ENCODE peak calls at places on chromosomes 4 and X, in five cellular contexts. B, T, A, I and P are unnamed samples.

GRCh38 chrX:45850775-45851433 is 650.2 kb upstream of the DIPK2B start:
- DNase-seq in B (peak; percentile 60), T (peak; percentile 44), A (peak; percentile 51), I (peak; percentile 63), P (no peak)

GRCh38 chr4:5928241-5928640 is 35.4 kb upstream of the CRMP1 start:
- DNase-seq in B (no peak), T (no peak), A (peak; percentile 1), I (no peak), P (no peak)

GRCh38 chr4:72076562-72076961 is 44.8 kb downstream of the NPFFR2 start:
- DNase-seq in B (peak; percentile 1), T (peak; percentile 21), A (peak; percentile 44), I (no peak), P (no peak)

GRCh38 chrX:41333744-41333993 is 293 bp upstream of the DDX3X start:
- DNase-seq in B (peak; percentile 86), T (no peak), A (peak; percentile 91), I (peak; percentile 90), P (peak; percentile 81)

GRCh38 chr4:89134775-89135319 is 23.5 kb downstream of the TIGD2 start:
- DNase-seq in B (peak; percentile 90), T (peak; percentile 71), A (peak; percentile 93), I (no peak), P (no peak)

GRCh38 chr4:81040175-81040659 is 9.7 kb downstream of the BMP3 start:
- DNase-seq in B (peak; percentile 68), T (peak; percentile 16), A (peak; percentile 26), I (peak; percentile 56), P (no peak)

GRCh38 chrX:69162466-69162865 is 2.8 kb downstream of the PJA1 start:
- DNase-seq in B (no peak), T (no peak), A (no peak), I (no peak), P (no peak)

GRCh38 chr4:133156096-133156495 is 7.0 kb downstream of the PCDH10 start:
- DNase-seq in B (no peak), T (no peak), A (peak; percentile 38), I (peak; percentile 29), P (no peak)

GRCh38 chrX:51144828-51145442 is 187.7 kb upstream of the NUDT10 start:
- DNase-seq in B (peak; percentile 37), T (peak; percentile 16), A (peak; percentile 11), I (peak; percentile 76), P (no peak)

GRCh38 chr4:95529941-95530340 is 18.8 kb downstream of the UNC5C start:
- DNase-seq in B (no peak), T (no peak), A (no peak), I (no peak), P (no peak)

GRCh38 chrX:19814778-19815177 is 72.6 kb downstream of the SH3KBP1 start:
- DNase-seq in B (no peak), T (no peak), A (no peak), I (no peak), P (no peak)

GRCh38 chr4:77203380-77204197 is 46.6 kb downstream of the CCNG2 start:
- DNase-seq in B (peak; percentile 92), T (peak; percentile 75), A (peak; percentile 81), I (peak; percentile 93), P (peak; percentile 75)

GRCh38 chrX:24424948-24425347 is 40.1 kb upstream of the PDK3 start:
- DNase-seq in B (peak; percentile 84), T (no peak), A (no peak), I (no peak), P (no peak)

GRCh38 chrX:2320580-2321327 is 180.0 kb downstream of the DHRSX start:
- DNase-seq in B (peak; percentile 58), T (no peak), A (peak; percentile 80), I (no peak), P (no peak)

GRCh38 chr4:165489786-165490185 is 111.0 kb downstream of the CPE start:
- DNase-seq in B (peak; percentile 39), T (peak; percentile 71), A (no peak), I (no peak), P (no peak)

GRCh38 chr4:75423029-75423428 is 91.2 kb downstream of the RCHY1 start:
- DNase-seq in B (no peak), T (no peak), A (no peak), I (no peak), P (no peak)

GRCh38 chr4:85381968-85382367 is 93.0 kb upstream of the ARHGAP24 start:
- DNase-seq in B (peak; percentile 59), T (no peak), A (no peak), I (no peak), P (no peak)

GRCh38 chr4:13905543-13905942 is 278.0 kb upstream of the BOD1L1 start:
- DNase-seq in B (peak; percentile 30), T (no peak), A (no peak), I (no peak), P (no peak)

GRCh38 chr4:3071811-3072210 is 2.5 kb downstream of the HTT-AS start:
- DNase-seq in B (peak; percentile 60), T (no peak), A (peak; percentile 16), I (no peak), P (no peak)

GRCh38 chr4:68987007-68987406 is 35.4 kb upstream of the UGT2A3 start:
- DNase-seq in B (no peak), T (no peak), A (no peak), I (no peak), P (no peak)

GRCh38 chr4:180134116-180134866 is 2108.9 kb upstream of the TENM3 start:
- DNase-seq in B (no peak), T (peak; percentile 31), A (no peak), I (peak; percentile 13), P (no peak)

GRCh38 chr4:172055498-172055897 is 242.3 kb downstream of the GALNTL6 start:
- DNase-seq in B (no peak), T (no peak), A (no peak), I (no peak), P (no peak)

GRCh38 chrX:76279007-76279406 is 106.1 kb downstream of the PBDC1 start:
- DNase-seq in B (peak; percentile 42), T (peak; percentile 29), A (peak; percentile 37), I (peak; percentile 69), P (peak; percentile 22)

GRCh38 chr4:39936565-39937418 is 40.9 kb downstream of the PDS5A start:
- DNase-seq in B (no peak), T (peak; percentile 48), A (no peak), I (peak; percentile 54), P (no peak)

GRCh38 chr4:6206771-6207290 is 6.5 kb upstream of the JAKMIP1 start:
- DNase-seq in B (no peak), T (no peak), A (no peak), I (no peak), P (no peak)

GRCh38 chr4:48018112-48018511 is 1.5 kb downstream of the NIPAL1 start:
- DNase-seq in B (no peak), T (no peak), A (no peak), I (no peak), P (no peak)

GRCh38 chr4:48017108-48017527 is 546 bp downstream of the NIPAL1 start:
- DNase-seq in B (peak; percentile 89), T (peak; percentile 96), A (peak; percentile 82), I (peak; percentile 61), P (peak; percentile 51)

GRCh38 chr4:48015678-48016077 is 803 bp downstream of the CNGA1 start:
- DNase-seq in B (no peak), T (no peak), A (no peak), I (no peak), P (no peak)

GRCh38 chr4:48015216-48015615 is 1.3 kb downstream of the CNGA1 start:
- DNase-seq in B (no peak), T (peak; percentile 36), A (no peak), I (no peak), P (no peak)

GRCh38 chr4:48016141-48017107 is at the start of the genes CNGA1 and NIPAL1:
- DNase-seq in B (peak; percentile 81), T (peak; percentile 94), A (peak; percentile 76), I (peak; percentile 94), P (peak; percentile 63)
- H2AFZ ChIP-seq in B (peak within 1 kb of the TSS; percentile 93), T (peak within 1 kb of the TSS; percentile 97), A (peak within 1 kb of the TSS; percentile 80), I (peak within 1 kb of the TSS; percentile 92), P (peak within 1 kb of the TSS; percentile 70)

GRCh38 chrX:109840585-109840984 is 107.5 kb upstream of the ACSL4 start:
- DNase-seq in B (peak; percentile 90), T (peak; percentile 92), A (peak; percentile 96), I (no peak), P (peak; percentile 21)
- H2AFZ ChIP-seq in B (peak overlapping the region; percentile 65), T (peak overlapping the region; percentile 82), A (no peak overlapping the region), I (no peak overlapping the region), P (peak overlapping the region; percentile 82)

GRCh38 chr4:174418640-174419039 is 103.6 kb downstream of the HPGD start:
- DNase-seq in B (no peak), T (no peak), A (no peak), I (no peak), P (no peak)

GRCh38 chr4:174425669-174426068 is 96.6 kb downstream of the HPGD start:
- DNase-seq in B (no peak), T (no peak), A (no peak), I (no peak), P (no peak)

GRCh38 chr4:174422893-174423256 is 99.4 kb downstream of the HPGD start:
- DNase-seq in B (no peak), T (no peak), A (no peak), I (no peak), P (no peak)

GRCh38 chr4:174423257-174423944 is 98.9 kb downstream of the HPGD start:
- DNase-seq in B (peak; percentile 86), T (peak; percentile 95), A (peak; percentile 83), I (no peak), P (peak; percentile 56)

GRCh38 chr4:174420317-174420716 is 102.0 kb downstream of the HPGD start:
- DNase-seq in B (no peak), T (no peak), A (no peak), I (no peak), P (no peak)
- H2AFZ ChIP-seq in B (no peak overlapping the region), T (no peak overlapping the region), A (no peak overlapping the region), I (no peak overlapping the region), P (no peak overlapping the region)

GRCh38 chr4:31236635-31237173 is 516.5 kb downstream of the PCDH7 start:
- DNase-seq in B (no peak), T (no peak), A (no peak), I (no peak), P (peak; percentile 77)
- H2AFZ ChIP-seq in B (no peak overlapping the region), T (no peak overlapping the region), A (no peak overlapping the region), I (no peak overlapping the region), P (peak overlapping the region; percentile 34)